ENCODE peak calls at places on chromosomes 1 and 21, in six cellular contexts. W is H1, V is GM12878, M is WTC11, J is K562, H is HepG2. E is an unnamed sample.

GRCh38 chr1:233625087-233625486 is 11.2 kb downstream of the KCNK1 start:
- DNase-seq in W (no peak), H (no peak), M (no peak), J (no peak), V (no peak), E (no peak)

GRCh38 chr1:201025571-201026002 is 2.1 kb upstream of the KIF21B start:
- DNase-seq in J (peak; percentile 69), W (no peak), H (no peak), M (peak; percentile 54), V (no peak), E (no peak)

GRCh38 chr1:233087001-233087881 is 136.8 kb downstream of the NTPCR start:
- DNase-seq in J (no peak), H (no peak), M (no peak), W (no peak), V (no peak), E (no peak)

GRCh38 chr1:25099343-25099951 is 132.9 kb downstream of the SYF2 start:
- DNase-seq in V (no peak), W (no peak), J (no peak), M (no peak), H (peak; percentile 13), E (no peak)

GRCh38 chr1:160987359-160988062 is 32.9 kb upstream of the ITLN2 start:
- DNase-seq in V (no peak), J (no peak), H (no peak), M (no peak), W (no peak), E (no peak)

GRCh38 chr1:49597436-49597835 is 426.3 kb downstream of the AGBL4 start:
- DNase-seq in W (no peak), H (no peak), V (no peak), M (no peak), J (no peak), E (no peak)

GRCh38 chr1:236287757-236288619 is 6.2 kb upstream of the ERO1B start:
- DNase-seq in W (peak; percentile 49), H (no peak), J (peak; percentile 84), V (no peak), M (peak; percentile 69), E (no peak)

GRCh38 chr1:162228586-162228985 is 148.1 kb downstream of the SPATA46 start:
- DNase-seq in J (no peak), V (no peak), H (peak; percentile 29), M (no peak), W (no peak), E (no peak)

GRCh38 chr1:1356796-1357401 is 1.5 kb downstream of the MXRA8 start:
- DNase-seq in W (no peak), J (no peak), M (no peak), V (no peak), H (no peak), E (no peak)

GRCh38 chr1:36083635-36084501 is at the start of gene TEKT2:
- DNase-seq in M (peak; percentile 87), V (no peak), J (no peak), H (no peak), W (no peak), E (no peak)

GRCh38 chr1:174190800-174191199 is 31.5 kb downstream of the RABGAP1L start:
- DNase-seq in W (no peak), H (no peak), V (no peak), M (no peak), J (no peak), E (no peak)

GRCh38 chr1:103448560-103448959 is 76.9 kb upstream of the RNPC3 start:
- DNase-seq in M (no peak), H (no peak), J (no peak), V (no peak), W (no peak), E (no peak)

GRCh38 chr1:55190092-55190491 is 25.1 kb downstream of the USP24 start:
- DNase-seq in W (no peak), V (no peak), M (no peak), J (peak; percentile 42), H (no peak), E (no peak)

GRCh38 chr21:43712268-43712942 is 6.5 kb upstream of the PDXK start:
- DNase-seq in W (no peak), V (no peak), M (no peak), J (peak; percentile 55), H (no peak), E (peak; percentile 72)

GRCh38 chr21:38057626-38058025 is 141.4 kb upstream of the KCNJ6 start:
- DNase-seq in M (no peak), J (no peak), V (no peak), H (no peak), W (no peak), E (no peak)

GRCh38 chr1:26189751-26190275 is 589 bp upstream of the CATSPER4 start:
- DNase-seq in H (no peak), M (no peak), J (peak; percentile 54), V (no peak), W (no peak), E (no peak)

GRCh38 chr1:204469304-204469703 is 25.3 kb downstream of the PIK3C2B start:
- DNase-seq in H (no peak), W (no peak), J (no peak), M (no peak), V (no peak), E (no peak)

GRCh38 chr1:245599413-245600174 is 444.8 kb downstream of the KIF26B start:
- DNase-seq in M (no peak), W (no peak), V (no peak), J (no peak), H (no peak), E (no peak)

GRCh38 chr1:232377494-232377770 is 252.5 kb downstream of the SIPA1L2 start:
- DNase-seq in W (no peak), H (peak; percentile 12), V (no peak), M (no peak), J (no peak), E (peak; percentile 63)

GRCh38 chr1:165452336-165453130 is 7.6 kb upstream of the RXRG start:
- DNase-seq in V (no peak), H (no peak), M (no peak), W (no peak), J (no peak), E (no peak)

GRCh38 chr1:66752671-66753371 is 562 bp downstream of the DYNLT5 start:
- DNase-seq in M (peak; percentile 13), H (no peak), J (no peak), V (no peak), W (no peak), E (no peak)

GRCh38 chr1:30856260-30856790 is 52.2 kb downstream of the SDC3 start:
- DNase-seq in V (no peak), J (no peak), H (no peak), M (no peak), W (no peak), E (no peak)

GRCh38 chr1:23065385-23065784 is 46.1 kb downstream of the KDM1A start:
- DNase-seq in M (no peak), V (no peak), W (no peak), J (no peak), H (no peak), E (no peak)

GRCh38 chr1:2496087-2496622 is 20.1 kb downstream of the PLCH2 start:
- DNase-seq in M (no peak), J (no peak), W (no peak), H (peak; percentile 28), V (peak; percentile 25), E (no peak)

DNA sequence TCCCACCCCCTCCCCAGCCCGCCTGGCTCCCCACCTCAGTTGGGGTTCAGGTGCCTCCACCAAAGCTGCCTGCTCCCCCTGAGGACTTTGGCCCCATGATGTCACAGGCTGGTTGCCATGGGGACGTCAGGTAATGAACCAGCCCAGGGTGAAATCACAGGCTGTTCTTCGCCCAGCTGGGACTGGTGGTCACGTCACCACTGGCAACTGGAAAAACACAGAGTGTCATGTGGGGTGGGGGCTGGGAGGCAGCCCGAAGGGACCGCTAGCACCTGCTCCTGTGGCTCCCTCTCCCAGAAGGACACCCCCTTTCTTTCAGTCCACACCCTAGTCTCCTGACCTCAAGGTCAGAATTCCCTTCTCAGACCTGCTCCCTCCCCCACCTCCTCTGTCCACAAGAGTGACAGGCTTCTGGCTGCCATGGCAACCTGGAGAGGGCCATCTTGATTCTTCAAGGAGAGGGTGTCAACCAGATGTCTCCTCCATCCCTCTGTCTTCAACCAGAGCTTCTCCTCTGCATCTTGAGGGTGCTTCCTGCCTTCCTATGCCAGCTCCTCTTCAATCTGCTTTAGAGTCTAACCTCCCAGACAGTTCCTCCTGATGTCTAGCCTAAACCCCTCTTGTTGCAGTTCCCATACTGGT is 6.2 kb downstream of the FAM131C start:
- DNase-seq in J (no peak), V (no peak), M (no peak), H (peak; percentile 61), W (no peak), E (no peak)
- TF ChIP-seq SP1 in J (no peak), V (no peak), M (no peak), H (no peak), W (peak; percentile 25), E (no peak)

GRCh38 chr1:108753363-108753762 is 6.9 kb downstream of the STXBP3 start:
- DNase-seq in W (no peak), V (no peak), J (no peak), H (no peak), M (no peak), E (no peak)

GRCh38 chr1:108758782-108759181 is 12.3 kb downstream of the STXBP3 start:
- DNase-seq in J (no peak), V (no peak), W (no peak), M (no peak), H (no peak), E (no peak)
- TF ChIP-seq MAX in J (no peak), V (no peak), W (no peak), M (no peak), H (no peak), E (no peak)

GRCh38 chr21:33847586-33848251 is 67.9 kb downstream of the ATP5PO start:
- DNase-seq in M (no peak), J (no peak), W (no peak), H (no peak), V (no peak), E (no peak)

GRCh38 chr21:33850401-33850800 is 65.2 kb downstream of the ATP5PO start:
- DNase-seq in W (no peak), J (no peak), V (no peak), M (no peak), H (no peak), E (no peak)

GRCh38 chr21:33849839-33850238 is 65.8 kb downstream of the ATP5PO start:
- DNase-seq in J (no peak), V (no peak), W (no peak), H (no peak), M (no peak), E (no peak)

GRCh38 chr21:33846141-33846540 is 69.5 kb downstream of the ATP5PO start:
- DNase-seq in V (no peak), M (no peak), H (no peak), W (no peak), J (no peak), E (no peak)

GRCh38 chr21:33848252-33848953 is 67.2 kb downstream of the ATP5PO start:
- DNase-seq in M (no peak), J (no peak), W (no peak), V (no peak), H (no peak), E (no peak)
- TF ChIP-seq SP1 in M (no peak), J (no peak), W (no peak), V (no peak), H (no peak), E (no peak)

GRCh38 chr1:95671098-95671497 is 437.1 kb downstream of the RWDD3 start:
- DNase-seq in V (no peak), H (no peak), W (no peak), J (no peak), M (no peak), E (no peak)

DNA sequence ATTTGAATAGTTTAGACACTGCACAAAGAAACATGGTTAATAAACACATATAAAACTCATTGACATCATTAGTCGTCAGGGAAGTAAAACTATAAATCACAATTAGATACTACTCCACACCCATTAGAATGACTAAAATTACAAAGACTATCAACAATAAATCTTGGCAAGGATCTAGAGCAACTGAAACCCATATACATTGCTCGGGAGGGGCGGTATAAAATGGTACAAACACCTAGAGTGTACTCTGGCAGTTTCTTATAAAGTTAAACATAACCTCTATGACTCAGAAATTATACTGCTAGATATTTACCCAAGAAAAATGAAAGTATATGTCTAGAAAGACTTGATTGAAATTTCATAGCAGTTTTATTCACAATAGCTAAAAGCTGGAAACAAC is 434.2 kb downstream of the RWDD3 start:
- DNase-seq in W (no peak), J (no peak), H (no peak), V (no peak), M (no peak), E (no peak)
- TF ChIP-seq MAX in W (no peak), J (no peak), H (no peak), V (no peak), M (no peak), E (no peak)